ENCODE peak calls at places on chromosomes 16 and 17, in ten cellular contexts. R, L, M, W, A, Z, F, B, U and V are unnamed samples.

GRCh38 chr17:82566129-82566995 is 46.8 kb downstream of the FOXK2 start:
- DNase-seq in Z (no peak), L (no peak), U (peak; percentile 45), A (no peak), F (no peak), R (no peak), B (no peak), W (no peak), M (no peak), V (no peak)

GRCh38 chr17:38528101-38528500 is 77.7 kb downstream of the SRCIN1 start:
- DNase-seq in L (no peak), R (no peak), U (no peak), F (no peak), W (peak; percentile 17), A (no peak), Z (no peak), M (no peak), B (no peak), V (no peak)

GRCh38 chr16:138049-138417 is 440 bp downstream of the NPRL3 start:
- DNase-seq in A (peak; percentile 23), U (no peak), W (peak; percentile 33), B (peak; percentile 87), R (no peak), M (peak; percentile 29), L (no peak), Z (peak; percentile 49), F (no peak), V (no peak)

GRCh38 chr17:58488428-58488890 is 251 bp upstream of the HSF5 start:
- DNase-seq in B (no peak), F (no peak), R (no peak), Z (no peak), M (no peak), L (no peak), U (no peak), A (no peak), W (no peak), V (no peak)

GRCh38 chr17:60969500-60970037 is 291.9 kb downstream of the BCAS3 start:
- DNase-seq in Z (no peak), W (no peak), U (no peak), B (no peak), L (no peak), R (no peak), A (no peak), F (no peak), M (no peak), V (no peak)

GRCh38 chr17:79621151-79621940 is 10.5 kb upstream of the RBFOX3 start:
- DNase-seq in M (no peak), A (peak; percentile 10), B (peak; percentile 37), R (no peak), U (peak; percentile 4), L (no peak), Z (no peak), F (no peak), W (peak; percentile 9), V (no peak)

GRCh38 chr17:80761421-80761871 is 216.8 kb downstream of the RPTOR start:
- DNase-seq in U (no peak), Z (no peak), L (no peak), M (no peak), W (no peak), A (no peak), F (no peak), B (no peak), R (no peak), V (no peak)

GRCh38 chr17:7128174-7128573 is 13.6 kb upstream of the ASGR2 start:
- DNase-seq in A (no peak), F (no peak), B (peak; percentile 7), W (no peak), M (no peak), Z (no peak), L (no peak), U (no peak), R (no peak), V (no peak)

GRCh38 chr16:89602273-89602951 is 11.0 kb upstream of the DPEP1 start:
- DNase-seq in U (no peak), Z (no peak), W (peak; percentile 63), R (no peak), L (no peak), A (peak; percentile 34), M (peak; percentile 88), B (no peak), F (no peak), V (no peak)

GRCh38 chr16:89187337-89188063 is 12.8 kb downstream of the SLC22A31 start:
- DNase-seq in A (no peak), R (no peak), B (peak; percentile 75), Z (no peak), M (peak; percentile 76), F (no peak), W (peak; percentile 20), U (no peak), L (no peak), V (no peak)

GRCh38 chr16:31386157-31386984 is 6.8 kb upstream of the ITGAD start:
- DNase-seq in U (no peak), L (no peak), F (no peak), W (no peak), B (no peak), R (no peak), A (no peak), Z (no peak), M (peak; percentile 73), V (no peak)

GRCh38 chr17:57935833-57936807 is 19.1 kb downstream of the CUEDC1 start:
- DNase-seq in Z (no peak), A (peak; percentile 72), R (no peak), L (no peak), M (peak; percentile 73), W (peak; percentile 75), B (no peak), F (no peak), U (peak; percentile 49), V (no peak)

GRCh38 chr17:83145831-83146230 is 66.4 kb downstream of the METRNL start:
- DNase-seq in A (no peak), L (peak; percentile 10), R (no peak), U (no peak), F (no peak), B (no peak), M (no peak), W (no peak), Z (no peak), V (peak; percentile 19)

GRCh38 chr16:78441298-78441697 is 341.8 kb downstream of the WWOX start:
- DNase-seq in R (no peak), W (no peak), U (no peak), B (no peak), L (no peak), F (no peak), M (no peak), A (no peak), Z (no peak), V (no peak)

DNA sequence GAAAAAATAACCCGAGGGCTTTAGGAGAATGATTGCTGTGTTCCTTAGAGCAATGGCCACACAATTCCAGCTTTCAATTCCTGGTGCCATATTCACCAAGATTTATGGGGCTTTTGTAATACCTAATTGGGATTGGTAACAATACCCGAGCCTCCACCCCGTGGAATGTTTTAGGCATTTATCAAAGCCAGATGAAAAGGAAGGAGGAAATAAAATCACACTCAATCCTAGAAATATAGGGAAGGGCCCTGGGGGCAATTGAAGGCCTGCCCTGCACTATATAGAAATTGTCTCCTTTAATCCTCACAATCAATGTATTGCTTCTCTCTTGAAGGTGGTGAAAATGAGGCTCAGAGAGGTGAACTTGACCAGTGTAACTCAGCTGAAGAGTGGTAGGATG is 42.1 kb upstream of the MLYCD start:
- DNase-seq in A (no peak), L (no peak), B (no peak), Z (no peak), W (no peak), F (no peak), M (no peak), R (no peak), U (no peak), V (no peak)
- TF ChIP-seq POLR2A in A (no peak), L (no peak), B (no peak), Z (no peak), W (no peak), F (no peak), M (no peak), R (no peak), U (no peak), V (no peak)

GRCh38 chr17:78114831-78115723 is 13.5 kb downstream of the TMC6 start:
- DNase-seq in F (no peak), W (peak; percentile 67), M (no peak), Z (no peak), B (peak; percentile 77), A (no peak), U (no peak), R (no peak), L (no peak), V (no peak)
- TF ChIP-seq POLR2A in F (no peak), W (no peak), M (no peak), Z (peak; percentile 49), B (no peak), A (no peak), U (no peak), R (no peak), L (no peak), V (no peak)

DNA sequence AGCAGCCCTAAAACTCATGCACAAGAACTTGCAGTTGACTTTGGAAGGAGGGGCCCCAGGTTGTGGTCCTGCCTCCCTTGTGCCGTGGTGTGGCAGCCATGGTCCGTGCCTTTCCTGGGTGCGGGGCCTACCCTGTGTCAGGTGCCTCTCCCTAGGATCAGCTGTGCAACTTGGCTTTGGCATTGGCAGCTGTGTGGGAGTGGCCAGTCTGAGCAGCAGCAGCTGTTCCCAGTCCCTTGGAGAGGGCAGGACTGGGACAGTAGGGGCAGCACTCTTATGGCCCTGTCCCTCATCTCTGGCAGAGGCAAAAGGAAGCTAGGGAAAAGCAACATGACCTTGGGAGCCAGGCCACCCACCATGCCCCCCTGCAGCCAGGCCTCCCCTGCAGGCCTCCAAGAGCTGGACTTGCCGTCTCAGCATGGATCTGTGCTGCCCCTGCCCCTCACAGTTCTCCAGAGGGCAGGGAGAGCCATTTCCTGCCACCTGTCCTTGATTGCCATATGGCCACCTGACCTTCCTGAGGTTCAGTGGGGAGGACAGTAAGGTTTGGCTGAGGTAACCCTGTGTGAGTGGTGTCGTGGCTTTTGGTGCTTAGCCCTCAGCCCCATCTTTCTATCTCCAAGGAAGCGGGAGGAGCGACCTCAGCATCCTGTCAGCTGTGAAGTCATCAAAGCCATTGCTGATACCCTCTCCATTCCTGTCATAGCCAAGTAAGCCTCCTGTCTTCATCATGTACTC is 15.5 kb upstream of the NFATC3 start:
- DNase-seq in W (peak; percentile 64), F (no peak), A (no peak), M (peak; percentile 67), R (no peak), U (peak; percentile 78), L (no peak), Z (no peak), B (no peak), V (no peak)
- TF ChIP-seq POLR2A in W (no peak), F (no peak), A (no peak), M (no peak), R (no peak), U (no peak), L (no peak), Z (no peak), B (no peak), V (no peak)

GRCh38 chr17:59838196-59838911 is 54.4 kb downstream of the TUBD1 start:
- DNase-seq in R (no peak), Z (no peak), W (no peak), M (no peak), U (no peak), B (no peak), L (no peak), A (no peak), F (no peak), V (no peak)
- TF ChIP-seq POLR2A in R (no peak), Z (peak; percentile 21), W (no peak), M (no peak), U (no peak), B (no peak), L (no peak), A (no peak), F (no peak), V (no peak)

GRCh38 chr17:3907483-3908216 is 8.6 kb downstream of the P2RX1 start:
- DNase-seq in W (no peak), L (no peak), F (no peak), B (no peak), M (no peak), Z (no peak), U (no peak), R (no peak), A (no peak), V (no peak)
- TF ChIP-seq POLR2A in W (no peak), L (no peak), F (no peak), B (no peak), M (no peak), Z (no peak), U (no peak), R (no peak), A (no peak), V (no peak)